ENCODE peak calls at places on chromosomes 4 and X, in four cellular contexts. W is keratinocyte, M is PC-3, D is GM23248. E is an unnamed sample.

GRCh38 chr4:159272341-159273125 is 169.7 kb downstream of the RAPGEF2 start:
- DNase-seq in W (no peak), M (no peak), D (no peak), E (no peak)

GRCh38 chr4:186807809-186808634 is 84.4 kb upstream of the FAT1 start:
- DNase-seq in W (no peak), M (no peak), D (peak; percentile 66), E (no peak)

GRCh38 chr4:153344131-153345010 is at the start of gene MND1:
- DNase-seq in W (no peak), M (peak; percentile 81), D (peak; percentile 87), E (peak; percentile 96)

GRCh38 chr4:169366821-169367220 is 96.1 kb upstream of the SH3RF1 start:
- DNase-seq in W (no peak), M (no peak), D (peak; percentile 18), E (no peak)

GRCh38 chrX:10828640-10829039 is 208.3 kb upstream of the MID1 start:
- DNase-seq in W (no peak), M (peak; percentile 30), D (no peak), E (no peak)

GRCh38 chr4:187103351-187103750 is 379.7 kb upstream of the FAT1 start:
- DNase-seq in W (no peak), M (no peak), D (no peak), E (no peak)

GRCh38 chrX:152904151-152905080 is 6.5 kb downstream of the ZNF185 start:
- DNase-seq in W (no peak), M (peak; percentile 60), D (peak; percentile 81), E (peak; percentile 55)

GRCh38 chr4:33060873-33061542 is 2340.8 kb downstream of the PCDH7 start:
- DNase-seq in W (no peak), M (peak; percentile 69), D (peak; percentile 74), E (peak; percentile 69)

GRCh38 chr4:152586668-152587067 is 50.8 kb upstream of the FBXW7 start:
- DNase-seq in W (no peak), M (no peak), D (no peak), E (no peak)

GRCh38 chrX:135476378-135476777 is 44.1 kb upstream of the INTS6L start:
- DNase-seq in W (no peak), M (no peak), D (no peak), E (no peak)

GRCh38 chr4:23614284-23614892 is 275.5 kb downstream of the PPARGC1A start:
- DNase-seq in W (no peak), M (peak; percentile 43), D (peak; percentile 17), E (peak; percentile 28)

GRCh38 chr4:6324461-6324998 is 54.9 kb downstream of the WFS1 start:
- DNase-seq in W (no peak), M (no peak), D (no peak), E (no peak)
- TF ChIP-seq EZH2 in W (no peak), M (no peak), D (no peak), E (no peak)

DNA sequence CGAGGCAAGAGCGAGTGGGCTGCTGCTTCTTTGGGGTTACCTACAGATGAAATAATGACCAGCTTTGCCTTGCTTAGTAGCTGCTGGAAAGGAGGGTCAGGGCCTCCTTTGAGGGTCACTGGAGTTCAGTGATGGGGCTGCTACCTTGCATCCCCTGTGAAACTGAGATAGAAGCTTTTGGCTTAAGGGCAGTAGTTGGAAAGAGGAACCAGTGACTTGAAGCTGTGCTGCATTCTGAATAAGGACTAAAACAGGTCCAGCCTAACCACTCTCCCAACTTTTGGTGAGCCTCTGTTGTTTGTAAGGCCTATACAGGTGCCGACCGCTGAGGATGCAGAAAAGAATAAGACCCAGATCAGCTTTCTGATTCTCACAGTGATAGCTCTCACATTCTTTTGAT is 41.2 kb downstream of the RASL11B start:
- DNase-seq in W (no peak), M (no peak), D (no peak), E (no peak)
- TF ChIP-seq EZH2 in W (no peak), M (no peak), D (no peak), E (no peak)

GRCh38 chr4:6473264-6474052 is 1.0 kb upstream of the PPP2R2C start:
- DNase-seq in W (no peak), M (no peak), D (no peak), E (no peak)

GRCh38 chr4:6471303-6472007 is 959 bp downstream of the PPP2R2C start:
- DNase-seq in W (no peak), M (no peak), D (no peak), E (no peak)

GRCh38 chr4:6472387-6473263 is at the start of gene PPP2R2C:
- DNase-seq in W (no peak), M (peak; percentile 24), D (no peak), E (no peak)

GRCh38 chr4:6470502-6471302 is 1.7 kb downstream of the PPP2R2C start:
- DNase-seq in W (no peak), M (peak; percentile 68), D (peak; percentile 63), E (no peak)

DNA sequence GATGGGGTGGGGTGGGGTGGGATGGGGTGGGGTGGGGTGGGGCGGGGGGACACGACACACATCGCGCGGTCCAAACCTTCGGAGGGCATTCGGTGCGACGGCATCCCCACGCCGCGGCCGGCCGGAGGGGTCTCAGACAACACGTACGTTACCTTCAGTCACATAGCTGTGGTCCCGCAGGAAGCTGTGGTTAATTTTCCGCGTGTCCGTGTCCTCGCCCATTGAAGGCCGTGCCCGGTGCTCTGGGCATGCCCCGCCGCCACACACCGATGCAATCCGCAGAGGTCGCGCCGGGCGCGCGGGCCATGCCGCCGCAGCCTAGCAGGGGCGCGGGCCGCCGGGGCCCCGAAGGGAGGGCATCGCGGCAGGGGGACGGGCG is 417 bp downstream of the PPP2R2C start:
- DNase-seq in W (no peak), M (no peak), D (no peak), E (no peak)
- TF ChIP-seq EZH2 in W (no peak), M (no peak), D (no peak), E (no peak)

GRCh38 chr4:182449186-182449880 is 206.1 kb downstream of the TENM3 start:
- DNase-seq in W (no peak), M (peak; percentile 28), D (no peak), E (no peak)

GRCh38 chr4:182453830-182454229 is 210.6 kb downstream of the TENM3 start:
- DNase-seq in W (no peak), M (no peak), D (no peak), E (no peak)

GRCh38 chr4:182448281-182449151 is 205.3 kb downstream of the TENM3 start:
- DNase-seq in W (no peak), M (peak; percentile 82), D (peak; percentile 90), E (peak; percentile 91)

GRCh38 chr4:182447938-182448280 is 204.7 kb downstream of the TENM3 start:
- DNase-seq in W (no peak), M (no peak), D (peak; percentile 36), E (no peak)

DNA sequence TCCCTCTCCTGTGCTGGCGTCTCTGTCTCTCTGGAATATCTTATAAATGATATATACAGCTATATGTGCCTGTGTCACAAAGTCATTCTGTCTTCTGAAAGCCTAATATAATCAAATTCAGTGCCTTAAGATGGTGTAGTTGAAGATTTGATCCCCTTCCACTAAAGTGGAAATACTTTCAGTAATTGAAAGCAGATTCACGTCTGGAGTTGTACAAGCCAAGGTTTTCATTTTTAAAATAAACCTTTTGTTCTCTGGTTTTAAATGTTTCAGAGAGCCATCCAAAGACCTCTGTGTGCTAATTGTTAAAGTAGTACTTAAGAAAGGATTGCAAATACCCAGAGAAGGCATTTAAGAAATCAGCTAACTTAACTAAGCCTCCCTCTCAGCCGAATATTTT is 206.8 kb downstream of the TENM3 start:
- DNase-seq in W (no peak), M (no peak), D (peak; percentile 6), E (no peak)
- TF ChIP-seq EZH2 in W (no peak), M (no peak), D (no peak), E (no peak)

GRCh38 chr4:84492290-84492689 is 6.8 kb downstream of the NKX6-1 start:
- DNase-seq in W (no peak), M (no peak), D (no peak), E (no peak)
- TF ChIP-seq EZH2 in W (no peak), M (no peak), D (no peak), E (no peak)